ENCODE peak calls at places on chromosomes 16 and 17, in five cellular contexts. X is ovary, O is left ventricle myocardium inferior, Q is PC-3, G is cardiac muscle cell. K is an unnamed sample.

GRCh38 chr16:87661561-87661960 is 59.3 kb downstream of the JPH3 start:
- DNase-seq in Q (peak), O (no peak), X (no peak), G (peak), K (no peak)

GRCh38 chr17:17129466-17129865 is 76.7 kb downstream of the PLD6 start:
- DNase-seq in O (no peak), Q (peak), G (no peak), X (no peak), K (no peak)

GRCh38 chr17:21304091-21304490 is 19.6 kb downstream of the MAP2K3 start:
- DNase-seq in G (no peak), X (peak), Q (no peak), O (peak), K (no peak)

GRCh38 chr16:66405057-66405783 is 21.9 kb upstream of the BEAN1 start:
- DNase-seq in X (no peak), G (no peak), Q (no peak), O (no peak), K (no peak)

GRCh38 chr16:6880263-6880662 is 452.4 kb upstream of the RBFOX1 start:
- DNase-seq in G (no peak), X (no peak), Q (no peak), O (no peak), K (no peak)

GRCh38 chr16:19696312-19696711 is 21.7 kb downstream of the KNOP1 start:
- DNase-seq in Q (peak), X (peak), O (peak), G (no peak), K (peak)

GRCh38 chr16:23635958-23636357 is 5.2 kb downstream of the PALB2 start:
- DNase-seq in Q (no peak), G (no peak), X (no peak), O (no peak), K (no peak)

GRCh38 chr16:74758801-74759200 is 15.8 kb downstream of the FA2H start:
- DNase-seq in Q (no peak), G (no peak), O (no peak), X (no peak), K (no peak)

GRCh38 chr17:63426041-63426916 is 19.8 kb downstream of the CYB561 start:
- DNase-seq in Q (no peak), G (no peak), O (no peak), X (no peak), K (no peak)

GRCh38 chr17:58587713-58588117 is 73.3 kb upstream of the MTMR4 start:
- DNase-seq in O (peak), X (peak), Q (peak), G (peak), K (no peak)

GRCh38 chr17:2174471-2175293 is 119.8 kb downstream of the HIC1 start:
- DNase-seq in G (peak), X (peak), Q (no peak), O (peak), K (no peak)

GRCh38 chr17:50931003-50931878 is 65.1 kb upstream of the TOB1 start:
- DNase-seq in X (peak), G (peak), O (peak), Q (peak), K (peak)

GRCh38 chr17:58982626-58983025 is 124.1 kb downstream of the TRIM37 start:
- DNase-seq in X (no peak), O (no peak), G (no peak), Q (no peak), K (no peak)

GRCh38 chr16:84618428-84619102 is 687 bp upstream of the COTL1 start:
- DNase-seq in X (peak), G (no peak), Q (peak), O (no peak), K (peak)

GRCh38 chr16:27315333-27316037 is 1.7 kb downstream of the IL4R start:
- DNase-seq in X (peak), Q (peak), G (peak), O (peak), K (no peak)

GRCh38 chr16:18932243-18932997 is 6.2 kb upstream of the SMG1 start:
- DNase-seq in X (no peak), G (peak), O (no peak), Q (peak), K (peak)

GRCh38 chr17:44916781-44917241 is 1.5 kb upstream of the GFAP start:
- DNase-seq in X (no peak), G (no peak), O (peak), Q (peak), K (no peak)

GRCh38 chr17:67594115-67594878 is 123.4 kb upstream of the NOL11 start:
- DNase-seq in O (no peak), Q (no peak), G (no peak), X (no peak), K (no peak)

GRCh38 chr17:11935734-11936406 is 61.4 kb downstream of the ZNF18 start:
- DNase-seq in O (peak), X (no peak), G (peak), Q (peak), K (no peak)
- TF ChIP-seq CTCF in O (peak), X (no peak), G (peak), Q (peak), K (peak)

GRCh38 chr17:7236808-7237207 is 2.4 kb downstream of the PHF23 start:
- DNase-seq in O (no peak), G (no peak), X (no peak), Q (no peak), K (no peak)
- H3K4me3 ChIP-seq in O (peak), G (no peak), X (no peak), Q (peak), K (peak)

GRCh38 chr17:79608729-79609039 is 2.2 kb downstream of the RBFOX3 start:
- DNase-seq in G (no peak), X (no peak), Q (no peak), O (no peak), K (no peak)

GRCh38 chr17:79609616-79610150 is 1.2 kb downstream of the RBFOX3 start:
- DNase-seq in Q (no peak), X (no peak), G (no peak), O (no peak), K (no peak)

GRCh38 chr17:79606487-79606886 is 4.4 kb downstream of the RBFOX3 start:
- DNase-seq in G (no peak), X (no peak), Q (no peak), O (no peak), K (no peak)

GRCh38 chr17:79609175-79609589 is 1.7 kb downstream of the RBFOX3 start:
- DNase-seq in X (no peak), G (no peak), Q (no peak), O (no peak), K (no peak)

GRCh38 chr17:79607941-79608728 is 2.7 kb downstream of the RBFOX3 start:
- DNase-seq in Q (peak), O (no peak), G (peak), X (no peak), K (no peak)
- TF ChIP-seq CTCF in Q (peak), O (peak), G (peak), X (no peak), K (peak)

DNA sequence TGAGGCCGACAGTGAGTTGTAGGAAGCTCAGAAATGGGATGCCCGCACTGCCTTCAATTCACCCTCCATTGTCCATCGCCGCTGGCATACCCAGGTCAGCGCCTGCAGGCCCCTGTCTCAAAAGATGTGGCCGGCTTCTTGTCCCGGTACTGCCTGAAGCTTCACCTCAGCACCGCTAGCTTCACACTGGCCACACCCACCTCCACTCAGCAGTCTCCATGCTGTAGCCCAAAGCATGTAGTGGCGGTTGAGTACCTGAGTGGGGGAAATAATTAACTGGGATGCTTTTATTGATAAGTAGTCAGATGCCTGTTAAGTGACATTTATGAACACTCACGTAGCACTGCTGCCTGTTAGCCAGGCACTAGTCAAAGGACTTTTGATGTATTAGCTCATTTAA is 143.2 kb downstream of the RPTOR start:
- DNase-seq in O (no peak), X (no peak), Q (no peak), G (no peak), K (no peak)
- H3K4me3 ChIP-seq in O (no peak), X (no peak), Q (no peak), G (no peak), K (no peak)